ENCODE peak calls at places on chromosome 10, in five cellular contexts. O is stimulated activated CD4-positive, alpha-beta T cell treated with anti-CD3 and anti-CD28 coated beads, Interleukin-15, amount 100 ng/mL, for 1 hour; F is posterior cingulate gyrus; R is AG04450; Q is activated CD8-positive, alpha-beta memory T cell treated with anti-CD3 and anti-CD28 coated beads for 4 hours. M is an unnamed sample.

GRCh38 chr10:3095373-3096139 is 28.2 kb downstream of the PFKP start:
- DNase-seq in O (no peak), F (peak), R (peak), Q (peak), M (peak)

GRCh38 chr10:116170815-116171250 is 102.2 kb downstream of the GFRA1 start:
- DNase-seq in O (no peak), F (no peak), R (no peak), Q (no peak), M (no peak)

GRCh38 chr10:132925071-132925561 is 17.3 kb downstream of the CFAP46 start:
- DNase-seq in O (no peak), F (peak), R (no peak), Q (no peak), M (no peak)

GRCh38 chr10:69276503-69276902 is 1.8 kb upstream of the HK1 start:
- DNase-seq in O (no peak), F (no peak), R (no peak), Q (no peak), M (no peak)

GRCh38 chr10:42475168-42476098 is 162.9 kb downstream of the ZNF33B start:
- DNase-seq in O (no peak), F (peak), R (no peak), Q (no peak), M (no peak)

GRCh38 chr10:51129946-51130554 is 55.8 kb downstream of the PRKG1 start:
- DNase-seq in O (no peak), F (no peak), R (no peak), Q (no peak), M (no peak)

GRCh38 chr10:58517481-58518355 is 5.0 kb downstream of the BICC1 start:
- DNase-seq in O (no peak), F (no peak), R (no peak), Q (no peak), M (no peak)

GRCh38 chr10:132185601-132186487 is 904 bp upstream of the DPYSL4 start:
- DNase-seq in O (peak), F (peak), R (no peak), Q (no peak), M (no peak)

GRCh38 chr10:103445767-103446567 is 6.2 kb downstream of the CALHM2 start:
- DNase-seq in O (no peak), F (no peak), R (no peak), Q (no peak), M (peak)

GRCh38 chr10:3538850-3539531 is 246.0 kb downstream of the KLF6 start:
- DNase-seq in O (no peak), F (no peak), R (peak), Q (peak), M (peak)

GRCh38 chr10:79266092-79266491 is 81.2 kb upstream of the PPIF start:
- DNase-seq in O (no peak), F (no peak), R (no peak), Q (no peak), M (no peak)

GRCh38 chr10:26939290-26939956 is 78.7 kb upstream of the ABI1 start:
- DNase-seq in O (no peak), F (no peak), R (no peak), Q (no peak), M (no peak)

GRCh38 chr10:13944901-13945300 is 358.1 kb downstream of the PRPF18 start:
- DNase-seq in O (no peak), F (no peak), R (no peak), Q (no peak), M (no peak)

GRCh38 chr10:86017841-86018734 is 348.5 kb downstream of the GRID1 start:
- DNase-seq in O (no peak), F (peak), R (no peak), Q (no peak), M (peak)

GRCh38 chr10:93751832-93752231 is 5.9 kb upstream of the LGI1 start:
- DNase-seq in O (no peak), F (peak), R (no peak), Q (no peak), M (no peak)

GRCh38 chr10:28242560-28243204 is 60.2 kb downstream of the MPP7 start:
- DNase-seq in O (no peak), F (no peak), R (no peak), Q (no peak), M (no peak)

GRCh38 chr10:114776908-114777307 is 44.7 kb upstream of the FHIP2A start:
- DNase-seq in O (no peak), F (no peak), R (no peak), Q (no peak), M (no peak)

GRCh38 chr10:132508497-132509443 is 28.8 kb upstream of the INPP5A start:
- DNase-seq in O (no peak), F (no peak), R (no peak), Q (no peak), M (no peak)

GRCh38 chr10:97479939-97480338 is 18.3 kb downstream of the MMS19 start:
- DNase-seq in O (no peak), F (no peak), R (no peak), Q (no peak), M (no peak)

GRCh38 chr10:84158549-84158948 is 15.1 kb upstream of the GPR15LG start:
- DNase-seq in O (no peak), F (no peak), R (no peak), Q (no peak), M (no peak)

GRCh38 chr10:118564652-118565051 is 30.8 kb downstream of the PRLHR start:
- DNase-seq in O (no peak), F (no peak), R (no peak), Q (no peak), M (peak)

GRCh38 chr10:17981766-17982380 is 30.2 kb downstream of the SLC39A12 start:
- DNase-seq in O (no peak), F (no peak), R (peak), Q (no peak), M (no peak)

GRCh38 chr10:36181421-36181820 is 539.3 kb upstream of the FZD8 start:
- DNase-seq in O (no peak), F (no peak), R (no peak), Q (no peak), M (no peak)

GRCh38 chr10:75061709-75062108 is 49.7 kb upstream of the SAMD8 start:
- DNase-seq in O (no peak), F (no peak), R (no peak), Q (no peak), M (no peak)

GRCh38 chr10:109963439-109963838 is 40.1 kb upstream of the XPNPEP1 start:
- DNase-seq in O (no peak), F (no peak), R (no peak), Q (no peak), M (no peak)

GRCh38 chr10:95031659-95032058 is 37.6 kb downstream of the CYP2C8 start:
- DNase-seq in O (no peak), F (no peak), R (no peak), Q (no peak), M (no peak)

GRCh38 chr10:115157357-115157756 is 64.2 kb downstream of the ATRNL1 start:
- DNase-seq in O (no peak), F (no peak), R (no peak), Q (no peak), M (no peak)

GRCh38 chr10:18005781-18006456 is 54.2 kb downstream of the SLC39A12 start:
- DNase-seq in O (no peak), F (no peak), R (peak), Q (no peak), M (no peak)

GRCh38 chr10:91374054-91374453 is 36.1 kb upstream of the HECTD2 start:
- DNase-seq in O (no peak), F (no peak), R (no peak), Q (no peak), M (no peak)

GRCh38 chr10:124728071-124728829 is 15.9 kb downstream of the FAM53B start:
- DNase-seq in O (no peak), F (peak), R (no peak), Q (no peak), M (no peak)

GRCh38 chr10:47027812-47028260 is 116.6 kb downstream of the PTPN20 start:
- DNase-seq in O (no peak), F (no peak), R (no peak), Q (no peak), M (no peak)

GRCh38 chr10:77899080-77899477 is 27.5 kb downstream of the DLG5 start:
- DNase-seq in O (no peak), F (no peak), R (no peak), Q (no peak), M (peak)

GRCh38 chr10:96556003-96556402 is 30.8 kb downstream of the TM9SF3 start:
- DNase-seq in O (no peak), F (no peak), R (no peak), Q (no peak), M (no peak)

GRCh38 chr10:129970404-129971364 is 6.6 kb upstream of the EBF3 start:
- DNase-seq in O (no peak), F (no peak), R (no peak), Q (no peak), M (no peak)

M was measured in lung.